ENCODE peak calls at places on chromosomes 11 and 22, in eight cellular contexts. K, U, E, B, D, X, A and Y are unnamed samples.

GRCh38 chr11:27603376-27603775 is 96.8 kb upstream of the LIN7C start:
- DNase-seq in K (no peak), U (no peak), E (no peak), B (no peak), D (no peak), X (no peak), A (no peak), Y (no peak)

GRCh38 chr22:39598017-39598965 is 27.7 kb downstream of the CACNA1I start:
- DNase-seq in K (peak; percentile 97), U (peak; percentile 60), E (peak; percentile 67), B (peak; percentile 64), D (peak; percentile 48), X (no peak), A (no peak), Y (peak; percentile 73)

GRCh38 chr22:29218758-29219408 is 13.2 kb downstream of the EMID1 start:
- DNase-seq in K (no peak), U (peak; percentile 33), E (no peak), B (no peak), D (no peak), X (no peak), A (no peak), Y (no peak)

GRCh38 chr11:119795231-119795630 is 66.2 kb upstream of the NECTIN1 start:
- DNase-seq in K (no peak), U (no peak), E (no peak), B (no peak), D (peak; percentile 94), X (no peak), A (peak; percentile 80), Y (no peak)

GRCh38 chr11:26199341-26199740 is 132.6 kb upstream of the ANO3 start:
- DNase-seq in K (no peak), U (no peak), E (no peak), B (no peak), D (no peak), X (no peak), A (no peak), Y (no peak)

GRCh38 chr11:47236482-47236881 is 12.1 kb downstream of the ACP2 start:
- DNase-seq in K (no peak), U (no peak), E (no peak), B (no peak), D (no peak), X (no peak), A (no peak), Y (no peak)

GRCh38 chr22:43881091-43882061 is 10.4 kb downstream of the PNPLA5 start:
- DNase-seq in K (no peak), U (peak; percentile 43), E (no peak), B (no peak), D (no peak), X (no peak), A (peak; percentile 21), Y (no peak)

GRCh38 chr11:125364085-125364822 is 131.8 kb downstream of the FEZ1 start:
- DNase-seq in K (no peak), U (no peak), E (no peak), B (no peak), D (no peak), X (no peak), A (no peak), Y (no peak)

GRCh38 chr11:113546757-113547507 is 71.7 kb upstream of the DRD2 start:
- DNase-seq in K (no peak), U (no peak), E (no peak), B (no peak), D (peak; percentile 15), X (no peak), A (no peak), Y (no peak)

GRCh38 chr11:45290586-45290985 is 4.4 kb upstream of the SYT13 start:
- DNase-seq in K (no peak), U (no peak), E (no peak), B (no peak), D (no peak), X (no peak), A (no peak), Y (no peak)

GRCh38 chr11:59999732-60000131 is 17.2 kb upstream of the OOSP4B start:
- DNase-seq in K (no peak), U (no peak), E (no peak), B (no peak), D (no peak), X (no peak), A (no peak), Y (no peak)

GRCh38 chr22:42648368-42649260 is 578 bp downstream of the CYB5R3 start:
- DNase-seq in K (no peak), U (peak; percentile 82), E (peak; percentile 9), B (no peak), D (peak; percentile 20), X (peak; percentile 56), A (no peak), Y (peak; percentile 81)

GRCh38 chr11:1402355-1402754 is 12.6 kb downstream of the BRSK2 start:
- DNase-seq in K (no peak), U (peak; percentile 46), E (no peak), B (no peak), D (no peak), X (no peak), A (no peak), Y (no peak)

GRCh38 chr11:62508336-62509058 is 38.1 kb downstream of the AHNAK start:
- DNase-seq in K (peak; percentile 75), U (peak; percentile 88), E (no peak), B (peak; percentile 88), D (peak; percentile 64), X (peak; percentile 34), A (peak; percentile 87), Y (peak; percentile 67)